ENCODE peak calls at places on chromosomes 2 and 18, in ten cellular contexts. One of them, this sample, is unnamed.

GRCh38 chr18:63374520-63374919 is 7.5 kb upstream of the KDSR start:
- DNase-seq in NCI-H1092: no peak
- DNase-seq in HT-29: no peak
- DNase-seq in brain microvascular endothelial cell: no peak
- DNase-seq in NCI-H82: no peak
- DNase-seq in transverse colon: no peak
- DNase-seq in HAP-1: no peak
- DNase-seq in ovary: no peak
- DNase-seq in activated effector memory CD4-positive, alpha-beta T cell treated with Interleukin-2 at 50 U/mL for 16 hours: no peak
- DNase-seq in iris pigment epithelial cell: peak
- DNase-seq in this sample: no peak

GRCh38 chr18:10020176-10020575 is 106.4 kb downstream of the VAPA start:
- DNase-seq in HT-29: peak
- DNase-seq in HAP-1: no peak
- DNase-seq in iris pigment epithelial cell: peak
- DNase-seq in brain microvascular endothelial cell: no peak
- DNase-seq in transverse colon: no peak
- DNase-seq in NCI-H82: no peak
- DNase-seq in activated effector memory CD4-positive, alpha-beta T cell treated with Interleukin-2 at 50 U/mL for 16 hours: no peak
- DNase-seq in ovary: no peak
- DNase-seq in NCI-H1092: peak
- DNase-seq in this sample: peak

GRCh38 chr2:7612969-7613368 is 695.8 kb downstream of the RNF144A start:
- DNase-seq in iris pigment epithelial cell: peak
- DNase-seq in ovary: no peak
- DNase-seq in NCI-H1092: no peak
- DNase-seq in transverse colon: no peak
- DNase-seq in activated effector memory CD4-positive, alpha-beta T cell treated with Interleukin-2 at 50 U/mL for 16 hours: no peak
- DNase-seq in HT-29: no peak
- DNase-seq in HAP-1: no peak
- DNase-seq in brain microvascular endothelial cell: peak
- DNase-seq in NCI-H82: no peak
- DNase-seq in this sample: no peak

GRCh38 chr2:205808493-205809121 is 126.3 kb downstream of the NRP2 start:
- DNase-seq in HAP-1: no peak
- DNase-seq in NCI-H1092: no peak
- DNase-seq in NCI-H82: no peak
- DNase-seq in transverse colon: no peak
- DNase-seq in iris pigment epithelial cell: no peak
- DNase-seq in brain microvascular endothelial cell: no peak
- DNase-seq in activated effector memory CD4-positive, alpha-beta T cell treated with Interleukin-2 at 50 U/mL for 16 hours: no peak
- DNase-seq in ovary: no peak
- DNase-seq in HT-29: no peak
- DNase-seq in this sample: no peak

GRCh38 chr2:8357738-8358137 is 324.1 kb upstream of the ID2 start:
- DNase-seq in brain microvascular endothelial cell: no peak
- DNase-seq in transverse colon: no peak
- DNase-seq in NCI-H82: no peak
- DNase-seq in HT-29: no peak
- DNase-seq in iris pigment epithelial cell: no peak
- DNase-seq in HAP-1: no peak
- DNase-seq in ovary: no peak
- DNase-seq in activated effector memory CD4-positive, alpha-beta T cell treated with Interleukin-2 at 50 U/mL for 16 hours: no peak
- DNase-seq in NCI-H1092: no peak
- DNase-seq in this sample: no peak

GRCh38 chr2:46365913-46366674 is 68.9 kb downstream of the EPAS1 start:
- DNase-seq in NCI-H82: peak
- DNase-seq in transverse colon: no peak
- DNase-seq in NCI-H1092: no peak
- DNase-seq in brain microvascular endothelial cell: no peak
- DNase-seq in iris pigment epithelial cell: no peak
- DNase-seq in HAP-1: no peak
- DNase-seq in HT-29: peak
- DNase-seq in activated effector memory CD4-positive, alpha-beta T cell treated with Interleukin-2 at 50 U/mL for 16 hours: no peak
- DNase-seq in ovary: no peak
- DNase-seq in this sample: peak

GRCh38 chr18:48181857-48182430 is 227.2 kb downstream of the ZBTB7C start:
- DNase-seq in ovary: peak
- DNase-seq in NCI-H82: no peak
- DNase-seq in HAP-1: no peak
- DNase-seq in brain microvascular endothelial cell: no peak
- DNase-seq in transverse colon: no peak
- DNase-seq in activated effector memory CD4-positive, alpha-beta T cell treated with Interleukin-2 at 50 U/mL for 16 hours: no peak
- DNase-seq in NCI-H1092: no peak
- DNase-seq in iris pigment epithelial cell: no peak
- DNase-seq in HT-29: no peak
- DNase-seq in this sample: no peak

GRCh38 chr2:29443086-29443485 is 327.9 kb downstream of the CLIP4 start:
- DNase-seq in NCI-H1092: peak
- DNase-seq in transverse colon: no peak
- DNase-seq in activated effector memory CD4-positive, alpha-beta T cell treated with Interleukin-2 at 50 U/mL for 16 hours: no peak
- DNase-seq in HAP-1: no peak
- DNase-seq in ovary: no peak
- DNase-seq in iris pigment epithelial cell: no peak
- DNase-seq in NCI-H82: peak
- DNase-seq in HT-29: no peak
- DNase-seq in brain microvascular endothelial cell: no peak
- DNase-seq in this sample: peak

GRCh38 chr2:83342860-83343329 is 1116.2 kb downstream of the SUCLG1 start:
- DNase-seq in ovary: no peak
- DNase-seq in NCI-H1092: no peak
- DNase-seq in HT-29: no peak
- DNase-seq in NCI-H82: no peak
- DNase-seq in transverse colon: no peak
- DNase-seq in brain microvascular endothelial cell: no peak
- DNase-seq in activated effector memory CD4-positive, alpha-beta T cell treated with Interleukin-2 at 50 U/mL for 16 hours: no peak
- DNase-seq in iris pigment epithelial cell: no peak
- DNase-seq in HAP-1: peak
- DNase-seq in this sample: peak

GRCh38 chr2:46954951-46955571 is 39.5 kb upstream of the MCFD2 start:
- DNase-seq in brain microvascular endothelial cell: peak
- DNase-seq in HT-29: peak
- DNase-seq in NCI-H82: no peak
- DNase-seq in transverse colon: peak
- DNase-seq in NCI-H1092: no peak
- DNase-seq in iris pigment epithelial cell: peak
- DNase-seq in ovary: peak
- DNase-seq in HAP-1: no peak
- DNase-seq in activated effector memory CD4-positive, alpha-beta T cell treated with Interleukin-2 at 50 U/mL for 16 hours: no peak
- DNase-seq in this sample: peak